ENCODE peak calls at places on chromosomes 11 and 22, in four cellular contexts. X is stomach, N is NB4, W is heart left ventricle. J is an unnamed sample.

GRCh38 chr11:57417056-57417455 is 9.9 kb downstream of the SLC43A3 start:
- DNase-seq in X (no peak), N (no peak), W (no peak), J (no peak)

GRCh38 chr11:104134760-104135159 is 29.2 kb downstream of the PDGFD start:
- DNase-seq in X (no peak), N (no peak), W (no peak), J (no peak)

GRCh38 chr22:28741200-28741757 is 341 bp downstream of the CHEK2 start:
- DNase-seq in N (no peak), W (no peak), X (no peak), J (no peak)

GRCh38 chr11:72573380-72573949 is 100.8 kb downstream of the PDE2A start:
- DNase-seq in X (no peak), N (peak), W (no peak), J (no peak)

GRCh38 chr22:27019827-27020226 is 362.4 kb downstream of the MIAT start:
- DNase-seq in N (no peak), W (no peak), X (no peak), J (no peak)

GRCh38 chr11:75555079-75555811 is 6.8 kb upstream of the SERPINH1 start:
- DNase-seq in X (no peak), W (no peak), N (no peak), J (peak)

GRCh38 chr11:69881467-69882269 is 62.5 kb upstream of the FGF3 start:
- DNase-seq in X (no peak), W (no peak), N (peak), J (no peak)

GRCh38 chr11:4539603-4540219 is 5.3 kb upstream of the OR52M1 start:
- DNase-seq in W (peak), N (peak), X (peak), J (peak)

GRCh38 chr22:33028191-33028700 is 29.9 kb downstream of the SYN3 start:
- DNase-seq in N (no peak), X (no peak), W (no peak), J (no peak)

GRCh38 chr22:19607198-19608113 is 83.2 kb upstream of the CLDN5 start:
- DNase-seq in X (peak), W (peak), N (no peak), J (no peak)

GRCh38 chr22:44570476-44571445 is 72.7 kb upstream of the RTL6 start:
- DNase-seq in X (no peak), N (no peak), W (no peak), J (no peak)

GRCh38 chr22:21866821-21867527 is 471 bp downstream of the MAPK1 start:
- DNase-seq in N (peak), X (peak), W (no peak), J (peak)

GRCh38 chr11:67289226-67289650 is at the start of gene ANKRD13D:
- DNase-seq in X (peak), N (no peak), W (no peak), J (no peak)

GRCh38 chr11:28963189-28963588 is 855.0 kb downstream of the METTL15 start:
- DNase-seq in X (no peak), W (no peak), N (no peak), J (no peak)

GRCh38 chr11:11786771-11787170 is 55.0 kb upstream of the USP47 start:
- DNase-seq in X (no peak), W (no peak), N (peak), J (no peak)

GRCh38 chr11:22670803-22671202 is 4.4 kb downstream of the GAS2 start:
- DNase-seq in W (no peak), N (peak), X (no peak), J (no peak)

GRCh38 chr11:19073454-19074415 is 13.2 kb upstream of the MRGPRX2 start:
- DNase-seq in W (no peak), N (no peak), X (no peak), J (no peak)

GRCh38 chr22:25700996-25701815 is 40.8 kb upstream of the MYO18B start:
- DNase-seq in W (peak), N (no peak), X (no peak), J (no peak)

GRCh38 chr11:46537851-46538295 is 56.0 kb downstream of the AMBRA1 start:
- DNase-seq in N (peak), X (peak), W (peak), J (peak)

GRCh38 chr11:114307524-114308203 is 11.5 kb downstream of the NNMT start:
- DNase-seq in X (peak), N (peak), W (peak), J (no peak)
- TF ChIP-seq POLR2A in X (no peak), N (no peak), W (no peak), J (no peak)

DNA sequence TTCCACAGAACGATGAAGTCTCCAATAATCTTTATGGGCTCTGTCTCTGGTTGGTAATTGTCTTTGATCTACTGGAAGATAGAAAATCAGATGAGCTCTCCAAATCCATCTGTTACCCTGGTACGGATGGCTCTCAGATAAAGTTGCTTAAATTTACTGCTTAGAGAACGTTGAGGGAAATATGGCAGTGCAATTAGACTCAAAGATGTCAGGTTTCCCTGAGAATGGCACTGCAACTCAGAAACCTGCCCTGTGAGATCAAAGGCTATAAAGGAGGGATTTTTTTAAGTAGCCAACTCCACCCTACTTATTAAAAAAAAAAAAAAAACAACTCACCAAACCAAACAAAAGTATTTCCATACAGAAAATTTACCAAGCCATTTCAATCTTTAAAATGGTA is 779 bp upstream of the BIRC3 start:
- DNase-seq in X (no peak), N (no peak), W (no peak), J (no peak)
- H3K4me3 ChIP-seq in X (no peak), N (no peak), W (no peak), J (no peak)

GRCh38 chr11:119106564-119107537 is at the start of gene C2CD2L:
- DNase-seq in W (peak), X (peak), N (peak), J (peak)
- TF ChIP-seq POLR2A in W (no peak), X (no peak), N (peak), J (peak)

GRCh38 chr22:45680932-45681700 is 9.5 kb downstream of the ATXN10 start:
- DNase-seq in X (no peak), N (no peak), W (no peak), J (no peak)
- H3K4me3 ChIP-seq in X (no peak), N (no peak), W (no peak), J (no peak)

GRCh38 chr11:87037450-87038234 is at the start of gene TMEM135:
- DNase-seq in N (peak), W (peak), X (peak), J (peak)
- TF ChIP-seq POLR2A in N (peak), W (no peak), X (no peak), J (peak)

J was measured in ovary.